ENCODE peak calls at places on chromosomes 4 and X, in five cellular contexts. S is heart right ventricle, T is endodermal cell, F is body of pancreas, M is astrocyte. B is an unnamed sample.

GRCh38 chr4:13548059-13548983 is 4.0 kb upstream of the NKX3-2 start:
- DNase-seq in S (no peak), T (no peak), F (no peak), M (no peak), B (no peak)

GRCh38 chr4:158112612-158113011 is 60.2 kb downstream of the GASK1B start:
- DNase-seq in S (no peak), T (no peak), F (no peak), M (peak; percentile 6), B (no peak)

GRCh38 chr4:8218371-8219050 is 19.4 kb downstream of the SH3TC1 start:
- DNase-seq in S (no peak), T (no peak), F (no peak), M (no peak), B (peak; percentile 31)

GRCh38 chr4:172232966-172233365 is 419.8 kb downstream of the GALNTL6 start:
- DNase-seq in S (no peak), T (peak; percentile 83), F (no peak), M (no peak), B (no peak)

GRCh38 chrX:136784231-136784630 is 3.5 kb upstream of the ARHGEF6 start:
- DNase-seq in S (no peak), T (no peak), F (no peak), M (no peak), B (no peak)

GRCh38 chrX:16087081-16087480 is 36.3 kb upstream of the GRPR start:
- DNase-seq in S (no peak), T (no peak), F (peak; percentile 5), M (no peak), B (no peak)

GRCh38 chrX:34900691-34901090 is 41.9 kb upstream of the FAM47B start:
- DNase-seq in S (no peak), T (no peak), F (no peak), M (peak; percentile 16), B (no peak)

GRCh38 chrX:70033348-70033747 is 16.4 kb downstream of the AWAT2 start:
- DNase-seq in S (no peak), T (peak; percentile 86), F (no peak), M (no peak), B (no peak)

GRCh38 chrX:25290132-25290531 is 274.4 kb upstream of the ARX start:
- DNase-seq in S (no peak), T (no peak), F (no peak), M (no peak), B (no peak)

GRCh38 chr4:123339507-123340380 is 56.9 kb upstream of the SPRY1 start:
- DNase-seq in S (no peak), T (no peak), F (no peak), M (no peak), B (no peak)

GRCh38 chrX:39491548-39492297 is 606.0 kb downstream of the BCOR start:
- DNase-seq in S (no peak), T (peak; percentile 55), F (peak; percentile 10), M (no peak), B (peak; percentile 55)

GRCh38 chrX:134836497-134836968 is 154.3 kb upstream of the SMIM10 start:
- DNase-seq in S (peak; percentile 6), T (no peak), F (no peak), M (peak; percentile 33), B (no peak)

GRCh38 chr4:126267689-126268088 is 952.9 kb downstream of the FAT4 start:
- DNase-seq in S (no peak), T (no peak), F (no peak), M (peak; percentile 54), B (no peak)

GRCh38 chr4:2062808-2063524 is 3.8 kb downstream of the NAT8L start:
- DNase-seq in S (no peak), T (no peak), F (no peak), M (no peak), B (no peak)

GRCh38 chr4:25011135-25011866 is 19.4 kb downstream of the LGI2 start:
- DNase-seq in S (no peak), T (no peak), F (peak; percentile 31), M (no peak), B (no peak)

GRCh38 chrX:108020631-108021030 is 24.2 kb upstream of the VSIG1 start:
- DNase-seq in S (no peak), T (peak; percentile 52), F (no peak), M (no peak), B (peak; percentile 38)

GRCh38 chr4:122873752-122874151 is 47.1 kb downstream of the FGF2 start:
- DNase-seq in S (no peak), T (no peak), F (no peak), M (peak; percentile 91), B (no peak)

GRCh38 chrX:134601240-134601639 is 57.0 kb downstream of the PLAC1 start:
- DNase-seq in S (no peak), T (no peak), F (no peak), M (peak; percentile 30), B (no peak)

DNA sequence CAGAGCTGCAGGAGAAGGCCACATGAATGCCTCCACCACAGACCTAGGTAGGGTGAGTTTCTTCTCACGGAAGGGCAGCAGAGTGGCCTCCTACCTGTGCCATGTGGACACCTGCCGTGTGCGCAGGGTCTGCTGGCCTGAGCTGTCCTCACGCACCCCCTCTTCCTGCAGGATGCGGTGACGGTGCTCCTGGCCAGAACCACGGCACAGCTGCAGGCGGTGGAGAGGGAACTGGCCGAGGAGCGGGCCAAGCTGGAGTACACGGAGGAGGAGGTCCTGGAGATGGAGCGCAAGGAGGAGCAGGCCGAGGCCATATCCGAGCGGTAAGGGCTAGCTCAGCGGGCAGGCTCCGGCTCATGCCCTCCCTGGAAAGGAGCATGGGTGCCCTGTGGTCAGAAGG is 28.4 kb upstream of the CLCN4 start:
- DNase-seq in S (no peak), T (no peak), F (no peak), M (no peak), B (no peak)
- H3K9me3 ChIP-seq in S (no peaks in the 10 kb centered on the region), T (no peaks in the 10 kb centered on the region), F (no peaks in the 10 kb centered on the region), M (no peaks in the 10 kb centered on the region), B (no peaks in the 10 kb centered on the region)

GRCh38 chrX:152932598-152933175 is 34.8 kb downstream of the ZNF185 start:
- DNase-seq in S (no peak), T (no peak), F (no peak), M (no peak), B (no peak)
- H3K9me3 ChIP-seq in S (no peaks in the 10 kb centered on the region), T (no peaks in the 10 kb centered on the region), F (no peaks in the 10 kb centered on the region), M (no peaks in the 10 kb centered on the region), B (no peaks in the 10 kb centered on the region)

GRCh38 chr4:90840828-90841227 is 713.6 kb downstream of the CCSER1 start:
- DNase-seq in S (no peak), T (no peak), F (no peak), M (no peak), B (no peak)

GRCh38 chr4:90837241-90837640 is 710.0 kb downstream of the CCSER1 start:
- DNase-seq in S (no peak), T (no peak), F (no peak), M (no peak), B (no peak)

GRCh38 chr4:90845777-90846176 is 718.6 kb downstream of the CCSER1 start:
- DNase-seq in S (no peak), T (no peak), F (no peak), M (peak; percentile 6), B (no peak)

GRCh38 chr4:90841676-90842075 is 714.5 kb downstream of the CCSER1 start:
- DNase-seq in S (no peak), T (no peak), F (no peak), M (peak; percentile 23), B (no peak)

GRCh38 chr4:90842960-90843359 is 715.8 kb downstream of the CCSER1 start:
- DNase-seq in S (no peak), T (no peak), F (peak; percentile 16), M (no peak), B (no peak)
- H3K9me3 ChIP-seq in S (no peaks in the 10 kb centered on the region), T (no peaks in the 10 kb centered on the region), F (no peaks in the 10 kb centered on the region), M (no peaks in the 10 kb centered on the region), B (no peaks in the 10 kb centered on the region)

DNA sequence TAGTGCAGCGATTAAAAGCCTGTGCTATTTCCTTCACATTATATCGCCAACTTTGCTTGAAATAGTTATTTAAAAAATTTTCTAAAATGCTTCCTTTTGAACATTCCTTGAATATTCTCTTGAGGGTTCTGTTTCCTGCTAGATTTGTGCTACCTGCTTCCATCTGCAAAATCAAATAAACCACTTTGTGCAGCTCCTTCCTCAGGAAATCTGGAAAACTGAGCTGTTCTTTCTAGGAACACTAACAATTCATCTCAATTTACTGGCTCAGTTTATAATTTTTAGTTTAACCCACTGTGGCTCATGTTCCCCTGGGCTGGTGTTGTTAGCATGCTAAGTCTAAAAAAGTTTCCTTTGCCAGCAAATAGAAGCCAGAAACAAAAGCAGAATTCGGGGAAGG is 88.1 kb upstream of the LCORL start:
- DNase-seq in S (no peak), T (no peak), F (no peak), M (no peak), B (no peak)
- H3K9me3 ChIP-seq in S (no peaks in the 10 kb centered on the region), T (no peaks in the 10 kb centered on the region), F (no peaks in the 10 kb centered on the region), M (no peaks in the 10 kb centered on the region), B (no peaks in the 10 kb centered on the region)

GRCh38 chrX:44973420-44973932 is 100.5 kb downstream of the KDM6A start:
- DNase-seq in S (no peak), T (no peak), F (no peak), M (no peak), B (no peak)
- H3K9me3 ChIP-seq in S (peaks cover 17% of the 10 kb centered on the region), T (peaks cover 37% of the 10 kb centered on the region), F (no peaks in the 10 kb centered on the region), M (no peaks in the 10 kb centered on the region), B (no peaks in the 10 kb centered on the region)